ENCODE peak calls at places on chromosomes 12 and 14, in seven cellular contexts. A is MM.1S, X is neural progenitor cell, W is astrocyte, Y is mammary epithelial cell, T is GM23248, M is H1. R is an unnamed sample. For H3K4me1, the result is how much of the 10 kb centered on the place peaks cover.

GRCh38 chr14:56555921-56556570 is 23.6 kb upstream of the TMEM260 start:
- DNase-seq in X (peak), W (peak), T (peak), A (peak), Y (peak), M (no peak), R (peak)

GRCh38 chr14:102870994-102871831 is 51.2 kb upstream of the AMN start:
- DNase-seq in T (no peak), W (no peak), Y (no peak), M (no peak), A (peak), X (no peak), R (no peak)

GRCh38 chr12:112716099-112717093 is 75.2 kb upstream of the RPH3A start:
- DNase-seq in M (peak), Y (peak), T (peak), A (no peak), X (peak), W (no peak), R (no peak)

GRCh38 chr12:46763230-46763629 is 62.6 kb downstream of the SLC38A4 start:
- DNase-seq in M (no peak), T (no peak), Y (no peak), A (no peak), W (no peak), X (no peak), R (no peak)

GRCh38 chr14:103657466-103657865 is 28.5 kb downstream of the KLC1 start:
- DNase-seq in M (no peak), T (peak), Y (no peak), X (no peak), W (peak), A (no peak), R (peak)

GRCh38 chr12:106583578-106584103 is 837 bp downstream of the RFX4 start:
- DNase-seq in M (peak), A (no peak), X (peak), Y (peak), T (peak), W (no peak), R (peak)

GRCh38 chr12:115354476-115354890 is 670.5 kb upstream of the TBX3 start:
- DNase-seq in Y (no peak), M (no peak), X (no peak), A (peak), T (peak), W (no peak), R (no peak)

GRCh38 chr12:93616584-93617101 is 44.2 kb downstream of the SOCS2 start:
- DNase-seq in Y (peak), X (peak), W (peak), M (peak), A (no peak), T (peak), R (peak)

GRCh38 chr12:56158926-56159461 is 835 bp downstream of the MYL6 start:
- DNase-seq in W (peak), A (peak), T (peak), M (peak), X (peak), Y (peak), R (peak)

GRCh38 chr12:31868980-31869379 is 90.2 kb upstream of the RESF1 start:
- DNase-seq in Y (peak), T (peak), W (peak), X (no peak), M (no peak), A (no peak), R (peak)

GRCh38 chr12:74537707-74538385 is at the start of gene ATXN7L3B:
- DNase-seq in X (peak), T (peak), M (peak), A (peak), Y (peak), W (peak), R (peak)

GRCh38 chr14:37899365-37899764 is 303.9 kb downstream of the TTC6 start:
- DNase-seq in Y (no peak), T (no peak), X (no peak), M (no peak), W (no peak), A (no peak), R (no peak)

GRCh38 chr12:54005853-54006699 is 2.7 kb upstream of the HOXC8 start:
- DNase-seq in X (peak), M (peak), A (peak), T (peak), Y (peak), W (peak), R (peak)

GRCh38 chr12:54004841-54005530 is 3.8 kb upstream of the HOXC8 start:
- DNase-seq in Y (no peak), A (no peak), T (no peak), W (no peak), X (peak), M (no peak), R (no peak)

GRCh38 chr12:54004063-54004840 is 4.3 kb downstream of the HOXC9 start:
- DNase-seq in X (no peak), Y (no peak), W (no peak), M (no peak), T (no peak), A (no peak), R (no peak)

GRCh38 chr12:54006700-54007220 is 2.0 kb upstream of the HOXC8 start:
- DNase-seq in A (no peak), M (no peak), X (no peak), Y (no peak), T (no peak), W (no peak), R (no peak)

GRCh38 chr12:54005531-54005852 is 3.3 kb upstream of the HOXC8 start:
- DNase-seq in W (no peak), M (no peak), A (no peak), Y (no peak), X (no peak), T (no peak), R (no peak)
- H3K9ac ChIP-seq in W (no peak), M (no peak), A (no peak), Y (no peak), X (no peak), T (no peak), R (no peak)

GRCh38 chr12:52144512-52145227 is 47.1 kb downstream of the KRT80 start:
- DNase-seq in M (peak), X (no peak), A (no peak), W (no peak), T (no peak), Y (no peak), R (no peak)
- H3K4me1 ChIP-seq in M (under half), X (under half), A (under half), W (under half), T (under half), Y (half or more), R (under half)

GRCh38 chr14:71932229-71932951 is at the start of gene RGS6:
- DNase-seq in Y (peak), X (peak), M (peak), T (peak), A (peak), W (peak), R (no peak)

GRCh38 chr14:71931492-71932228 is 569 bp upstream of the RGS6 start:
- DNase-seq in W (no peak), A (no peak), T (peak), X (peak), Y (no peak), M (no peak), R (no peak)

DNA sequence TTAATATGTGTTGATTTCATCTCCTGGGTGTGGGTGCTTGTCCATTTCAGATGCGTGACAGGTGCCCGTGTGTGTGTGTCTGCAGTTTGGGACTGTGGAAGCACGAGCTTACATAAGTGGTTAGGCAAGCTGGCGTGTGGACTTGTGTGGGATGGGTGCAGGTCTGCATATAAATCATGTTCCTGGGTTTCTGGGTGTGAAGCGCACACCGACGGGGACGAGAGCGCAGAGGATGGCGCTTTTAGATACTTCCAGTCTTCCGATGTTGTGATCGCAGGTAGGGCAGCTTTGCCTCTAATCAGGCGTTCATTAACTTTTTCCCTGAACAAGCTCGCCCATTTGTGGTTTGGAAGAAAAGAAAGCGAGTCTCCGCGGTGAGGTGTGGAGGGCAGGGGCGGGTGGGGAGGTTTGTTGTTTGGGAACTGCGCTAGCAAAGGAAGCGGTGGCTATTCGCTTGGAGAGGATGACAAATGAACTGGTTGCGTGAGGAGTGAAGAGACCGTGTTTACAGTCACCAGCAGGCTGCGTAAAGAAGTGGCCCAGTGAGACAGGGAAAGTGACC is 878 bp downstream of the RGS6 start:
- DNase-seq in T (peak), X (peak), M (peak), Y (peak), W (no peak), A (no peak), R (peak)
- TF ChIP-seq EZH2 in T (no peak), X (peak), M (peak), Y (no peak), W (no peak), A (no peak), R (peak)

DNA sequence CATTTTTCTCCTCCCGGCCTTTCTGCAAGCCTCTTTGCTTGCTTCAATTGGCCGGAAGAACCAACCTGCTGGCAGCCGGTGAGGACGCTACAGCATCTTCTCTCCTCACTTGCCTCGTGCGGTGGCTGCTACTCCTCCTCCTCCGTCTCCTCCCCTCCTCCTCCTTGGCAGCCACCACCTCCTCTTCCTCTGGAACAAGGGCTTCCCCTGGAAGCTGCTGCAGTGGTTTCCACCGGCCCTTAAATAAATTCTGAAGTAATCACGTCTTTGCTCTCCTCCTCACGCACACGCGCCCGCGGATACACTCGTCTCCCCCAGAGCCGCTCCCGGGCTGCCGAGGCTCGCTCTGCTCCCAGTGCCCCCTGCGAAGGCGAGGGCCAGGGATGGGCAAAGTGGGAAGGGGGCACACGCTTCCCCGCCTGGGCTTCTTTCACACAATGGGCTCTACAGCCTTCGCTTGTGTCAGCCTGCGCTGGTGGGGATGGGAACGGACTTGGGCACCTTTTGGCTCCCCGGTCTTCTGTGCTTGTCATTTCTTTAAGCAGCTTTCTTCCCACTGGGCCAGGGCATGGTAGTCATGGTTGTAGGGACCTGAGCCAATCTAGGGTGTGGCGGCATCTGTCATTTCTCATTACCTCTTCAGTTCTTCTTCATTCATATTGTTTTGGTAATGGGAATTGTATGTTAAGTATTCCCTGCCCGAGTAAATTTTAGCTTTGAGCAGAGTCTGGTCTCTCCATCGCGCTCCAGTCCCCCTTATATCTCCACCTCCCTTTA is at the start of gene PPFIA2:
- DNase-seq in M (peak), T (peak), Y (no peak), X (peak), W (peak), A (peak), R (peak)
- H3K9ac ChIP-seq in M (no peak), T (no peak), Y (no peak), X (no peak), W (peak), A (peak), R (peak)

DNA sequence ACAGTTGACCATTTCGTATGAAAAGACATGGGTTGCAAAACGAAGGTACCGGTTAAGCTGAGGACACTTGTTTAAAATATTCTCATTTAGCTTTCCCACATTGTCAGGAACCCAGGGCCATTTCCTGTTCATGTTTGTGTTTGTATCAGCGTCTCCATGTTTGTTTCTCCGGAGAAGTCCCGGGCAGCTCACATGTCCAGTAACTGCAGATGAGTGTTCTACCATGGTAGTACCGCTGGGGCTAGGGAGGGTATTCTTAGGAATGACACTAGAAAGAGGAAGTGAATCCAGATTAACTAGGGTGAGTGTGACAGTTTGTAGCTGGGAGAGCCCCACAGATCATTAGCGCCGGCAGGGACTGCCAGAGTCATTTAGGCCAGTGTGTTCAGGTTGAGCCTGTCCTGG is 50.0 kb upstream of the EVL start:
- DNase-seq in W (no peak), Y (no peak), M (no peak), T (no peak), X (no peak), A (no peak), R (no peak)
- H3K4me1 ChIP-seq in W (under half), Y (under half), M (under half), T (under half), X (under half), A (under half), R (under half)

GRCh38 chr14:100726467-100726811 is 253 bp upstream of the DLK1 start:
- DNase-seq in Y (no peak), A (no peak), T (no peak), W (no peak), X (peak), M (no peak), R (no peak)
- TF ChIP-seq EZH2 in Y (no peak), A (no peak), T (no peak), W (peak), X (no peak), M (no peak), R (no peak)

DNA sequence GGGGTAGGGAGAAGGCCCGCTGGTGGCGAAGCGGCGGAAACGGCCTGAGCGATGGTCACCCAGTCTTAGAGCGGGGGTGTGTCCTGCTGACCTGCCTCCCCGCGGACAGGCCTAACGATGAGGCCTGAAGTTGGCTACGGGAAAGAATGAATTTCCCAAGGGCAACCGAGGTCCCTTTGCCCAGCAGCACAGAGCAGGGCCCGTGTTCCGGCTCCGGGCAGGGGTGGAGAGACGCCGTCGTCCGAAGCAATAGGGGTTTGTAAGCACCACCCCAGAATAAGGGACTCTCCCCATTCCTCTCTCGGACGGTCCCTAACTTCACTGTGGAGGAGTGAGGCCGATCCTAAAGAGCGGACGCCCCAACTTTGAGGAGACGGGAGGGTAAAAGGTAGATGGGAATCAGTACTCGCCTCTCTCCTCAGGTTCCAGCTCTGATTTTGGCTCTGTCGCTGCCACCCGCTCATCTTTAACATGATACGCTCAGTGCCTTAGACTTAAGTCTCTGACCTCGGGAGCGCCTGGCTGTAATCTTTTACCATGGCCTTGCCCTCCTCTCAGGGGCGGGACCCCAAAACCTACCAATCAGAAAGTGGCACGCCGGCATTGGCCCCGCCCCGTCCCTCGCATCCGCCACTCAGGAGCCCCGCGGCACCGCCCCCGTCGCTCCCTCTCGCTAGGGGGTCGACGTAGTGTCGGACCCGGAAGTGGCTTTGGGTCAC is at the start of gene DDIT3:
- DNase-seq in X (peak), W (peak), Y (peak), A (peak), M (peak), T (peak), R (peak)
- H3K9ac ChIP-seq in X (peak), W (peak), Y (peak), A (peak), M (peak), T (peak), R (peak)

DNA sequence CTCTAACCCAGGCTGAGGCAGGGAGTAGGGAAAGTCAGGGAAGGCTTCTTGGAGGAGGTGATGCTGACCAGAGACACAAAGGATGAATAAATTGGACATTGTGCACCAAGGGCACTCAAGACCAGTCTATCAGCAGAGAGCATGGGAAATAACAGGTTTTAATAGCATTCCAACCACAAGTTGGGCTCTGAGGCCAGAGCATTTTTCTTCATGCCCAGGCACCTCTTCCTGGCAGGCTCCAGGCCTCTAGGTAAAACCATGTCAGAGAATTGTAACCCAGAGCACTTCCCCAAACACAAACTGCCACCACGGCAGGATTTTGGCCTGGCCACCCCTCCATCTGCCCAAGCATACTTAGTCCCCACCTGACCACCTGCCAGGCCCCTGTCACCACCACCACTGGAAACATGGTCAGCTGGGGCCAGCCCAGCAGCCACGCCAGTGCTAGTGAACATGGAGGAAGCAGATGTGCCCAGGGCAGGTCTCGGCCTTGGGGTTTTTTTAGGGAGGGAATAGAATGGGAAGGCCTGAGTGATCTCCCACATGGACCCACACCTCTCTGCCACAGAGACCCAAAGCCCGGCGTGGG is 22.7 kb downstream of the LTBP2 start:
- DNase-seq in X (no peak), A (no peak), T (no peak), M (no peak), W (no peak), Y (peak), R (no peak)
- H3K4me1 ChIP-seq in X (under half), A (under half), T (under half), M (under half), W (under half), Y (under half), R (under half)

R was measured in fibroblast of lung.